ENCODE peak calls at places on chromosomes 7 and 10, in six cellular contexts. A is naive thymus-derived CD8-positive, alpha-beta T cell; M is H54; S is stimulated activated CD4-positive, alpha-beta T cell treated with anti-CD3 and anti-CD28 coated beads, Interleukin-4, amount 100 ng/mL, for 4 hours; P is NCI-H1417; G is NCI-H460. X is an unnamed sample.

GRCh38 chr7:3537210-3537875 is 236.3 kb downstream of the SDK1 start:
- DNase-seq in A (no peak), M (peak), S (no peak), P (no peak), G (no peak), X (no peak)

GRCh38 chr10:102651455-102652169 is 7.3 kb downstream of the TRIM8 start:
- DNase-seq in A (no peak), M (no peak), S (no peak), P (no peak), G (no peak), X (no peak)

GRCh38 chr10:122062831-122063674 is 74.1 kb downstream of the TACC2 start:
- DNase-seq in A (no peak), M (peak), S (no peak), P (peak), G (peak), X (no peak)

GRCh38 chr10:131170042-131170983 is 141.2 kb downstream of the TCERG1L start:
- DNase-seq in A (no peak), M (no peak), S (no peak), P (peak), G (no peak), X (no peak)

GRCh38 chr10:64093946-64094560 is 572.9 kb downstream of the REEP3 start:
- DNase-seq in A (no peak), M (no peak), S (no peak), P (no peak), G (no peak), X (no peak)

GRCh38 chr10:131111474-131112080 is 199.9 kb downstream of the TCERG1L start:
- DNase-seq in A (no peak), M (no peak), S (no peak), P (no peak), G (no peak), X (no peak)

GRCh38 chr7:3282457-3282856 is 18.6 kb upstream of the SDK1 start:
- DNase-seq in A (no peak), M (no peak), S (no peak), P (no peak), G (no peak), X (no peak)

GRCh38 chr7:47581442-47581820 is 480 bp downstream of the TNS3 start:
- DNase-seq in A (no peak), M (no peak), S (no peak), P (no peak), G (no peak), X (no peak)

GRCh38 chr10:103580011-103580410 is 86.5 kb downstream of the NEURL1 start:
- DNase-seq in A (no peak), M (no peak), S (no peak), P (no peak), G (no peak), X (no peak)

GRCh38 chr10:70190581-70190980 is 20.3 kb upstream of the SAR1A start:
- DNase-seq in A (no peak), M (no peak), S (no peak), P (no peak), G (no peak), X (no peak)

GRCh38 chr10:26832960-26833359 is 27.8 kb downstream of the ABI1 start:
- DNase-seq in A (no peak), M (no peak), S (no peak), P (no peak), G (no peak), X (no peak)

GRCh38 chr10:132451506-132452215 is 54.7 kb downstream of the PWWP2B start:
- DNase-seq in A (no peak), M (no peak), S (no peak), P (no peak), G (no peak), X (no peak)

X was measured in activated T-helper 9 cell treated with anti-CD3 and anti-CD28 coated beads, Interleukin-2, amount 50 U/mL, for 16 hours.